ENCODE peak calls at places on chromosome 9, in four cellular contexts. One of them, this sample, is unnamed.

GRCh38 chr9:86424246-86424891 is 70.2 kb upstream of the TUT7 start:
- DNase-seq in CD4-positive, CD25-positive, alpha-beta regulatory T cell: no peak
- DNase-seq in neural progenitor cell: no peak
- DNase-seq in psoas muscle: no peak
- DNase-seq in this sample: no peak

GRCh38 chr9:108125541-108125940 is 636.0 kb upstream of the KLF4 start:
- DNase-seq in CD4-positive, CD25-positive, alpha-beta regulatory T cell: no peak
- DNase-seq in psoas muscle: no peak
- DNase-seq in neural progenitor cell: peak; percentile 21
- DNase-seq in this sample: no peak

GRCh38 chr9:106334081-106334480 is 528.9 kb upstream of the ZNF462 start:
- DNase-seq in neural progenitor cell: no peak
- DNase-seq in CD4-positive, CD25-positive, alpha-beta regulatory T cell: no peak
- DNase-seq in psoas muscle: no peak
- DNase-seq in this sample: no peak

GRCh38 chr9:114098660-114099522 is at the start of gene KIF12:
- DNase-seq in psoas muscle: peak; percentile 74
- DNase-seq in neural progenitor cell: peak; percentile 89
- DNase-seq in CD4-positive, CD25-positive, alpha-beta regulatory T cell: no peak
- DNase-seq in this sample: no peak

GRCh38 chr9:96483733-96484240 is 33.8 kb downstream of the HABP4 start:
- DNase-seq in neural progenitor cell: no peak
- DNase-seq in CD4-positive, CD25-positive, alpha-beta regulatory T cell: no peak
- DNase-seq in psoas muscle: no peak
- DNase-seq in this sample: no peak

GRCh38 chr9:99044827-99045226 is 60.1 kb upstream of the TGFBR1 start:
- DNase-seq in CD4-positive, CD25-positive, alpha-beta regulatory T cell: no peak
- DNase-seq in neural progenitor cell: no peak
- DNase-seq in psoas muscle: no peak
- DNase-seq in this sample: no peak

GRCh38 chr9:79028101-79028500 is 543.7 kb upstream of the TLE4 start:
- DNase-seq in psoas muscle: no peak
- DNase-seq in neural progenitor cell: no peak
- DNase-seq in CD4-positive, CD25-positive, alpha-beta regulatory T cell: no peak
- DNase-seq in this sample: no peak

GRCh38 chr9:126705311-126705766 is 91.6 kb downstream of the LMX1B start:
- DNase-seq in psoas muscle: peak; percentile 89
- DNase-seq in CD4-positive, CD25-positive, alpha-beta regulatory T cell: peak; percentile 74
- DNase-seq in neural progenitor cell: peak; percentile 92
- DNase-seq in this sample: peak; percentile 77

GRCh38 chr9:125631391-125632085 is 75.5 kb downstream of the MAPKAP1 start:
- DNase-seq in CD4-positive, CD25-positive, alpha-beta regulatory T cell: no peak
- DNase-seq in psoas muscle: no peak
- DNase-seq in neural progenitor cell: peak; percentile 59
- DNase-seq in this sample: peak; percentile 10

GRCh38 chr9:86353591-86354047 is 591 bp downstream of the TUT7 start:
- DNase-seq in CD4-positive, CD25-positive, alpha-beta regulatory T cell: no peak
- DNase-seq in psoas muscle: no peak
- DNase-seq in neural progenitor cell: no peak
- DNase-seq in this sample: no peak

GRCh38 chr9:89720721-89721660 is 116.2 kb downstream of the GADD45G start:
- DNase-seq in neural progenitor cell: no peak
- DNase-seq in psoas muscle: no peak
- DNase-seq in CD4-positive, CD25-positive, alpha-beta regulatory T cell: no peak
- DNase-seq in this sample: no peak

GRCh38 chr9:13806731-13807130 is 507.2 kb downstream of the NFIB start:
- DNase-seq in CD4-positive, CD25-positive, alpha-beta regulatory T cell: no peak
- DNase-seq in neural progenitor cell: no peak
- DNase-seq in psoas muscle: no peak
- DNase-seq in this sample: no peak

GRCh38 chr9:69264526-69264925 is 60.5 kb upstream of the ENTREP1 start:
- DNase-seq in neural progenitor cell: no peak
- DNase-seq in psoas muscle: no peak
- DNase-seq in CD4-positive, CD25-positive, alpha-beta regulatory T cell: no peak
- DNase-seq in this sample: no peak

GRCh38 chr9:93761822-93762221 is 185.4 kb downstream of the PHF2 start:
- DNase-seq in neural progenitor cell: no peak
- DNase-seq in psoas muscle: no peak
- DNase-seq in CD4-positive, CD25-positive, alpha-beta regulatory T cell: no peak
- DNase-seq in this sample: no peak

GRCh38 chr9:81032030-81032572 is 657.2 kb downstream of the TLE1 start:
- DNase-seq in neural progenitor cell: no peak
- DNase-seq in CD4-positive, CD25-positive, alpha-beta regulatory T cell: no peak
- DNase-seq in psoas muscle: no peak
- DNase-seq in this sample: no peak

GRCh38 chr9:35716236-35716635 is 15.8 kb downstream of the TLN1 start:
- DNase-seq in psoas muscle: no peak
- DNase-seq in CD4-positive, CD25-positive, alpha-beta regulatory T cell: no peak
- DNase-seq in neural progenitor cell: no peak
- DNase-seq in this sample: no peak

GRCh38 chr9:84597131-84597530 is 72.4 kb upstream of the NTRK2 start:
- DNase-seq in CD4-positive, CD25-positive, alpha-beta regulatory T cell: no peak
- DNase-seq in psoas muscle: no peak
- DNase-seq in neural progenitor cell: no peak
- DNase-seq in this sample: peak; percentile 5

GRCh38 chr9:2215941-2216441 is 200.8 kb downstream of the SMARCA2 start:
- DNase-seq in psoas muscle: no peak
- DNase-seq in CD4-positive, CD25-positive, alpha-beta regulatory T cell: no peak
- DNase-seq in neural progenitor cell: no peak
- DNase-seq in this sample: no peak

GRCh38 chr9:33246269-33246860 is 6.4 kb downstream of the SPINK4 start:
- DNase-seq in CD4-positive, CD25-positive, alpha-beta regulatory T cell: no peak
- DNase-seq in psoas muscle: no peak
- DNase-seq in neural progenitor cell: no peak
- DNase-seq in this sample: no peak

GRCh38 chr9:842918-843468 is 1.5 kb downstream of the DMRT1 start:
- DNase-seq in psoas muscle: no peak
- DNase-seq in CD4-positive, CD25-positive, alpha-beta regulatory T cell: no peak
- DNase-seq in neural progenitor cell: peak; percentile 61
- DNase-seq in this sample: no peak

DNA sequence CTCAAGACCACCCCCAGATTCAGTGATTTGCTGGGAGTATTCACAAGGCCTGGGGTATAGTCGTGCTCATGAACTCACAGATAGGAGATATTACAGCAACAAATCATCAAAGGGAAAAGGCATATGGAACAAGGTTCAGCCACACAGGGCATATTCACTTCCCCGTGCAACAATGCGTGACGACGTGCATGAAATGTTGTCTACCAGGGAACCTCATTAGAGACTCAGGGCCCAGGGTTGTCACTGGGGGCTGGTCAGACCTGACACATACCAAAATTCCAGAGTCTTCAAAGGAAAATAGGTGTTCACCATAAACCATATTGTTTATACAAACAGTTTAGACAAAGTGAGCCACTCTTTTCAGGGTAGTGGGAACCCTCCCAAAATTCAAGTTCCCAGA is 212.4 kb downstream of the RFK start:
- DNase-seq in CD4-positive, CD25-positive, alpha-beta regulatory T cell: no peak
- DNase-seq in neural progenitor cell: no peak
- DNase-seq in psoas muscle: no peak
- DNase-seq in this sample: no peak
- H3K27ac ChIP-seq in CD4-positive, CD25-positive, alpha-beta regulatory T cell: no peak overlapping the region
- H3K27ac ChIP-seq in neural progenitor cell: no peak overlapping the region
- H3K27ac ChIP-seq in psoas muscle: no peak overlapping the region
- H3K27ac ChIP-seq in this sample: no peak overlapping the region

GRCh38 chr9:134493471-134494272 is 147.9 kb upstream of the COL5A1 start:
- DNase-seq in psoas muscle: no peak
- DNase-seq in neural progenitor cell: no peak
- DNase-seq in CD4-positive, CD25-positive, alpha-beta regulatory T cell: no peak
- DNase-seq in this sample: no peak
- H3K27ac ChIP-seq in psoas muscle: no peak overlapping the region
- H3K27ac ChIP-seq in neural progenitor cell: no peak overlapping the region
- H3K27ac ChIP-seq in CD4-positive, CD25-positive, alpha-beta regulatory T cell: no peak overlapping the region
- H3K27ac ChIP-seq in this sample: no peak overlapping the region

DNA sequence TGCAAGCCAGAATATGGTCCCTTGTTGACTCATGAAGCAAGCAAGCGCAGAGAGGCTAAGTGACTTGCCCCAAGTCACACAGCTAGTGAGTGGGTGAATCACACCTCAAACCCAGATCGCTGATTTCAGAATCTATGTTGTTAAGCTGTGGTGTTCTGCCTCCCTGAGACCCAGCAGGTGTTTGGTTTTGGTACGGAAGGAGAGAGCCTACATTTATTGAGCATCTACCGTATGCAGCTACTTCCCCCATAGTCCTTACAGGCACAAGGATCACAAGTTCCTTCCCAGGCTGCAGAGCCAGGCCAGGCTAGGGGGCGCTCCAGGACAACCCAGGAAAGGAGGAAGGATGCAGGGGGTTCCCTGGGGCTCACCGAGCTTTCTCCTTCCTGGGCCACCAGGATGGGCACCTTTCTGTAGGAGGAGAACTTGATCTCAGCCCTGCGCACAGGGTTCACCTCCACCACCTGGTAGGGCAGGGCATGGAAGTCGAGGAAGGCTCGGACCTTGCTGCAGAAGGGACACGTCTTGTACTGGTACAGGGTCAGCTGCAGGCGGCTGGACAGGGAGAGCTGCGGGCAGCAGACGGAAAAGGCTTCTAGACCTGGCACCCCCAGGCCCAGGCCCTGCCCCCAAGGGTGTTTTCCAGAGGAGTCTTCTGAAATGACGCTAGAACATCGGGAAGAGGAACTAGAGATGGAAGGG is 2.5 kb downstream of the PTGES2 start:
- DNase-seq in psoas muscle: peak; percentile 74
- DNase-seq in CD4-positive, CD25-positive, alpha-beta regulatory T cell: no peak
- DNase-seq in neural progenitor cell: peak; percentile 76
- DNase-seq in this sample: peak; percentile 53
- H3K27ac ChIP-seq in psoas muscle: no peak overlapping the region
- H3K27ac ChIP-seq in CD4-positive, CD25-positive, alpha-beta regulatory T cell: no peak overlapping the region
- H3K27ac ChIP-seq in neural progenitor cell: no peak overlapping the region
- H3K27ac ChIP-seq in this sample: no peak overlapping the region

DNA sequence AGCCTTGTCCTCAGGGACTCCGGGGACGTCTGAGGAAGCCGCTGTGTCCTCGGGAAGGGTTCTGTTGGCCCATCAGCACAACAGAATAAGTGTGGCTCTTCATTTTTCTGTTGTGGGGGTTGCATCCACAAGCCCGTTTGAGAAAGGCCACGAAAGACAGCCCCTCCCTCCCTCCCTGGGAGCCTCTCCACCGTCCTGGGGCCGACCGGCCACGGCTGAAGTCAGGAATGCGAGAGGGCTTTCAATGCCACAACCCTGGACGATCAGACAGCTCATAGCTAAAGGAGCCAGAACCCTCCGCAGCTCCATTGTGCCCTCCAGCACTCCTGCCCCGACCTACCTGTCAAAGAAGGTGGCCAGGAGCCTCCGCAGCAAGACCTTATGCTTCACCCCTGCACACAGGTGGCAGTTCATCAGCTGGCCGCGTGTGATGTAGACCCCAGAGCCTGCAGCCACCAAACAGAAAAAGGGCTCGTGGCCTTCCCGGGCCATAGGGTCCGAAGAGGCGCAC is 52.4 kb upstream of the UBAC1 start:
- DNase-seq in psoas muscle: no peak
- DNase-seq in CD4-positive, CD25-positive, alpha-beta regulatory T cell: no peak
- DNase-seq in neural progenitor cell: no peak
- DNase-seq in this sample: no peak
- H3K27ac ChIP-seq in psoas muscle: no peak overlapping the region
- H3K27ac ChIP-seq in CD4-positive, CD25-positive, alpha-beta regulatory T cell: no peak overlapping the region
- H3K27ac ChIP-seq in neural progenitor cell: no peak overlapping the region
- H3K27ac ChIP-seq in this sample: no peak overlapping the region

GRCh38 chr9:37971691-37972090 is 67.8 kb upstream of the SLC25A51 start:
- DNase-seq in CD4-positive, CD25-positive, alpha-beta regulatory T cell: no peak
- DNase-seq in psoas muscle: no peak
- DNase-seq in neural progenitor cell: no peak
- DNase-seq in this sample: no peak
- H3K27ac ChIP-seq in CD4-positive, CD25-positive, alpha-beta regulatory T cell: no peak overlapping the region
- H3K27ac ChIP-seq in psoas muscle: no peak overlapping the region
- H3K27ac ChIP-seq in neural progenitor cell: no peak overlapping the region
- H3K27ac ChIP-seq in this sample: no peak overlapping the region

DNA sequence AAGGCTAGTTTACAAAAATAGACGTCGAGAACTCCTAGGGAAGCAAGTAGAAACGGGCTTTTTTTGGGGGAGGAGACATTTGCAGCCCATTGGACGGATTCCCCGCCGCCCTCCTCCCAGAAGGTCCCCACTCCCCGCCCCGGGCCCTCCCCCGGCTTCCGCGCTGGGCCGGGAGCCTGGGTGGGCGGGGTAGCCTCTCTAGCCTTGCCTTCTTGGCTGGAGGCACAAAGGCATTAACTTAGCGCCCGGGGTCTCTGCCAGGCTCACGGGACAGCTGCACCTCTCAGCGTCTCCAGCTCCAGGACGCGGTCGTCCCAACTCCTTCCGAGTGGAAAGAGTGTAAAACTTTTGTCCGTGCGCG is at the start of gene DMRTA1:
- DNase-seq in neural progenitor cell: peak; percentile 88
- DNase-seq in CD4-positive, CD25-positive, alpha-beta regulatory T cell: no peak
- DNase-seq in psoas muscle: peak; percentile 88
- DNase-seq in this sample: no peak
- H3K27ac ChIP-seq in neural progenitor cell: no peak within 1 kb of the TSS
- H3K27ac ChIP-seq in CD4-positive, CD25-positive, alpha-beta regulatory T cell: no peak within 1 kb of the TSS
- H3K27ac ChIP-seq in psoas muscle: peak within 1 kb of the TSS; percentile 83
- H3K27ac ChIP-seq in this sample: no peak within 1 kb of the TSS

GRCh38 chr9:19154135-19154612 is 26.9 kb upstream of the PLIN2 start:
- DNase-seq in psoas muscle: no peak
- DNase-seq in CD4-positive, CD25-positive, alpha-beta regulatory T cell: no peak
- DNase-seq in neural progenitor cell: no peak
- DNase-seq in this sample: no peak
- H3K27ac ChIP-seq in psoas muscle: no peak overlapping the region
- H3K27ac ChIP-seq in CD4-positive, CD25-positive, alpha-beta regulatory T cell: no peak overlapping the region
- H3K27ac ChIP-seq in neural progenitor cell: no peak overlapping the region
- H3K27ac ChIP-seq in this sample: no peak overlapping the region

GRCh38 chr9:137387891-137388560 is 34.9 kb downstream of the EXD3 start:
- DNase-seq in psoas muscle: peak; percentile 40
- DNase-seq in neural progenitor cell: no peak
- DNase-seq in CD4-positive, CD25-positive, alpha-beta regulatory T cell: no peak
- DNase-seq in this sample: no peak
- H3K27ac ChIP-seq in psoas muscle: peak overlapping the region; percentile 61
- H3K27ac ChIP-seq in neural progenitor cell: no peak overlapping the region
- H3K27ac ChIP-seq in CD4-positive, CD25-positive, alpha-beta regulatory T cell: peak overlapping the region; percentile 84
- H3K27ac ChIP-seq in this sample: no peak overlapping the region